ENCODE peak calls at places on chromosomes 6 and 20, in eight cellular contexts. J is mesothelial cell of epicardium; E is stimulated activated naive B cell treated with anti-CD40 and anti-IgM and Interleukin-4, amounts not matched to agents 10 μg/mL and 1 μg/mL and 100 μg/mL, for 72 hours; D is non-pigmented ciliary epithelial cell; T is substantia nigra; A is stomach; B is caudate nucleus; L is activated CD8-positive, alpha-beta memory T cell treated with anti-CD3 and anti-CD28 coated beads, Interleukin-2, amount 50 U/mL, for 4 hours. O is an unnamed sample.

GRCh38 chr20:34954905-34955231 is 738 bp downstream of the GSS start:
- DNase-seq in J (no peak), E (no peak), D (no peak), T (no peak), A (peak), B (no peak), L (no peak), O (no peak)

GRCh38 chr6:159952289-159953005 is 16.4 kb upstream of the IGF2R start:
- DNase-seq in J (no peak), E (no peak), D (no peak), T (no peak), A (no peak), B (no peak), L (no peak), O (no peak)

GRCh38 chr20:19992996-19993908 is 23.9 kb upstream of the NAA20 start:
- DNase-seq in J (peak), E (no peak), D (peak), T (peak), A (no peak), B (no peak), L (no peak), O (no peak)

GRCh38 chr6:26243742-26244141 is 121.3 kb upstream of the BTN3A2 start:
- DNase-seq in J (no peak), E (no peak), D (no peak), T (no peak), A (no peak), B (no peak), L (no peak), O (no peak)

GRCh38 chr6:127900935-127901334 is at the start of gene THEMIS:
- DNase-seq in J (no peak), E (no peak), D (no peak), T (no peak), A (no peak), B (no peak), L (peak), O (no peak)

GRCh38 chr20:43040427-43040826 is 149.3 kb downstream of the PTPRT start:
- DNase-seq in J (peak), E (no peak), D (no peak), T (no peak), A (no peak), B (no peak), L (no peak), O (no peak)

GRCh38 chr6:104322849-104323248 is 536.9 kb downstream of the HACE1 start:
- DNase-seq in J (no peak), E (no peak), D (no peak), T (no peak), A (no peak), B (no peak), L (no peak), O (no peak)

GRCh38 chr20:32984196-32984595 is 20.0 kb downstream of the SUN5 start:
- DNase-seq in J (no peak), E (no peak), D (no peak), T (peak), A (no peak), B (peak), L (no peak), O (peak)

GRCh38 chr6:64874776-64875175 is 832.2 kb downstream of the EYS start:
- DNase-seq in J (no peak), E (no peak), D (no peak), T (no peak), A (no peak), B (no peak), L (no peak), O (no peak)

GRCh38 chr6:147949981-147950622 is 392.5 kb upstream of the SASH1 start:
- DNase-seq in J (no peak), E (no peak), D (no peak), T (no peak), A (no peak), B (no peak), L (no peak), O (no peak)

GRCh38 chr6:47579040-47579439 is 101.5 kb downstream of the CD2AP start:
- DNase-seq in J (no peak), E (no peak), D (no peak), T (no peak), A (no peak), B (no peak), L (no peak), O (no peak)

GRCh38 chr6:158207452-158207788 is 39.3 kb downstream of the GTF2H5 start:
- DNase-seq in J (no peak), E (no peak), D (peak), T (no peak), A (no peak), B (no peak), L (no peak), O (no peak)

GRCh38 chr6:118660218-118660569 is 8.8 kb upstream of the CEP85L start:
- DNase-seq in J (peak), E (no peak), D (no peak), T (no peak), A (no peak), B (no peak), L (peak), O (no peak)

GRCh38 chr20:17771206-17772004 is 71.6 kb downstream of the BANF2 start:
- DNase-seq in J (no peak), E (no peak), D (no peak), T (no peak), A (no peak), B (no peak), L (no peak), O (no peak)